ENCODE peak calls at places on chromosomes 3 and 15, in seven cellular contexts. One of them, this sample, is unnamed.

GRCh38 chr15:60967728-60968127 is 261.4 kb downstream of the RORA start:
- DNase-seq in osteoblast: no peak
- DNase-seq in WTC11: no peak
- DNase-seq in CD4-positive, alpha-beta T cell: no peak
- DNase-seq in GM12878: no peak
- DNase-seq in fibroblast of the aortic adventitia: no peak
- DNase-seq in hepatocyte: no peak
- DNase-seq in this sample: no peak

GRCh38 chr3:126005951-126006350 is 37.0 kb downstream of the ROPN1B start:
- DNase-seq in osteoblast: peak
- DNase-seq in WTC11: no peak
- DNase-seq in CD4-positive, alpha-beta T cell: no peak
- DNase-seq in GM12878: no peak
- DNase-seq in fibroblast of the aortic adventitia: peak
- DNase-seq in hepatocyte: no peak
- DNase-seq in this sample: no peak

GRCh38 chr3:141440942-141441341 is 45.9 kb upstream of the RASA2 start:
- DNase-seq in osteoblast: no peak
- DNase-seq in WTC11: no peak
- DNase-seq in CD4-positive, alpha-beta T cell: no peak
- DNase-seq in GM12878: no peak
- DNase-seq in fibroblast of the aortic adventitia: no peak
- DNase-seq in hepatocyte: no peak
- DNase-seq in this sample: no peak

GRCh38 chr15:63029701-63030100 is 12.8 kb upstream of the TPM1 start:
- DNase-seq in osteoblast: no peak
- DNase-seq in WTC11: no peak
- DNase-seq in CD4-positive, alpha-beta T cell: no peak
- DNase-seq in GM12878: no peak
- DNase-seq in fibroblast of the aortic adventitia: no peak
- DNase-seq in hepatocyte: no peak
- DNase-seq in this sample: no peak

GRCh38 chr15:39919396-39919739 is 698 bp downstream of the GPR176 start:
- DNase-seq in osteoblast: no peak
- DNase-seq in WTC11: no peak
- DNase-seq in CD4-positive, alpha-beta T cell: no peak
- DNase-seq in GM12878: no peak
- DNase-seq in fibroblast of the aortic adventitia: no peak
- DNase-seq in hepatocyte: no peak
- DNase-seq in this sample: peak

GRCh38 chr3:89145995-89146394 is 38.6 kb downstream of the EPHA3 start:
- DNase-seq in osteoblast: peak
- DNase-seq in WTC11: no peak
- DNase-seq in CD4-positive, alpha-beta T cell: no peak
- DNase-seq in GM12878: no peak
- DNase-seq in fibroblast of the aortic adventitia: peak
- DNase-seq in hepatocyte: peak
- DNase-seq in this sample: no peak

GRCh38 chr15:79076661-79077060 is 13.9 kb downstream of the RASGRF1 start:
- DNase-seq in osteoblast: no peak
- DNase-seq in WTC11: no peak
- DNase-seq in CD4-positive, alpha-beta T cell: no peak
- DNase-seq in GM12878: no peak
- DNase-seq in fibroblast of the aortic adventitia: no peak
- DNase-seq in hepatocyte: no peak
- DNase-seq in this sample: no peak

GRCh38 chr3:130841357-130841756 is 52.5 kb upstream of the ATP2C1 start:
- DNase-seq in osteoblast: no peak
- DNase-seq in WTC11: no peak
- DNase-seq in CD4-positive, alpha-beta T cell: no peak
- DNase-seq in GM12878: no peak
- DNase-seq in fibroblast of the aortic adventitia: no peak
- DNase-seq in hepatocyte: no peak
- DNase-seq in this sample: no peak

GRCh38 chr15:60004019-60004845 is at the start of gene FOXB1:
- DNase-seq in osteoblast: peak
- DNase-seq in WTC11: peak
- DNase-seq in CD4-positive, alpha-beta T cell: peak
- DNase-seq in GM12878: no peak
- DNase-seq in fibroblast of the aortic adventitia: no peak
- DNase-seq in hepatocyte: peak
- DNase-seq in this sample: peak

GRCh38 chr3:45950686-45951600 is 7.7 kb downstream of the CXCR6 start:
- DNase-seq in osteoblast: no peak
- DNase-seq in WTC11: no peak
- DNase-seq in CD4-positive, alpha-beta T cell: no peak
- DNase-seq in GM12878: no peak
- DNase-seq in fibroblast of the aortic adventitia: no peak
- DNase-seq in hepatocyte: no peak
- DNase-seq in this sample: no peak

GRCh38 chr3:116059421-116060096 is 385.7 kb downstream of the LSAMP start:
- DNase-seq in osteoblast: peak
- DNase-seq in WTC11: peak
- DNase-seq in CD4-positive, alpha-beta T cell: no peak
- DNase-seq in GM12878: no peak
- DNase-seq in fibroblast of the aortic adventitia: peak
- DNase-seq in hepatocyte: peak
- DNase-seq in this sample: no peak

GRCh38 chr3:88301273-88302002 is 151.7 kb downstream of the C3orf38 start:
- DNase-seq in osteoblast: peak
- DNase-seq in WTC11: no peak
- DNase-seq in CD4-positive, alpha-beta T cell: no peak
- DNase-seq in GM12878: no peak
- DNase-seq in fibroblast of the aortic adventitia: no peak
- DNase-seq in hepatocyte: no peak
- DNase-seq in this sample: no peak

GRCh38 chr3:73727117-73727802 is 102.5 kb upstream of the PDZRN3 start:
- DNase-seq in osteoblast: peak
- DNase-seq in WTC11: peak
- DNase-seq in CD4-positive, alpha-beta T cell: no peak
- DNase-seq in GM12878: no peak
- DNase-seq in fibroblast of the aortic adventitia: peak
- DNase-seq in hepatocyte: peak
- DNase-seq in this sample: no peak

GRCh38 chr15:48279608-48280007 is 51.6 kb upstream of the DUT start:
- DNase-seq in osteoblast: peak
- DNase-seq in WTC11: no peak
- DNase-seq in CD4-positive, alpha-beta T cell: no peak
- DNase-seq in GM12878: no peak
- DNase-seq in fibroblast of the aortic adventitia: no peak
- DNase-seq in hepatocyte: no peak
- DNase-seq in this sample: no peak

GRCh38 chr3:25150199-25150598 is 277.9 kb upstream of the RARB start:
- DNase-seq in osteoblast: no peak
- DNase-seq in WTC11: no peak
- DNase-seq in CD4-positive, alpha-beta T cell: no peak
- DNase-seq in GM12878: no peak
- DNase-seq in fibroblast of the aortic adventitia: no peak
- DNase-seq in hepatocyte: no peak
- DNase-seq in this sample: no peak

GRCh38 chr3:90033242-90033641 is 925.8 kb downstream of the EPHA3 start:
- DNase-seq in osteoblast: no peak
- DNase-seq in WTC11: no peak
- DNase-seq in CD4-positive, alpha-beta T cell: no peak
- DNase-seq in GM12878: no peak
- DNase-seq in fibroblast of the aortic adventitia: no peak
- DNase-seq in hepatocyte: no peak
- DNase-seq in this sample: no peak

GRCh38 chr3:42635111-42635510 is 18.4 kb upstream of the ZBTB47 start:
- DNase-seq in osteoblast: no peak
- DNase-seq in WTC11: no peak
- DNase-seq in CD4-positive, alpha-beta T cell: no peak
- DNase-seq in GM12878: no peak
- DNase-seq in fibroblast of the aortic adventitia: peak
- DNase-seq in hepatocyte: no peak
- DNase-seq in this sample: no peak

GRCh38 chr3:132318451-132318850 is 1.2 kb downstream of the ACP3 start:
- DNase-seq in osteoblast: no peak
- DNase-seq in WTC11: no peak
- DNase-seq in CD4-positive, alpha-beta T cell: no peak
- DNase-seq in GM12878: no peak
- DNase-seq in fibroblast of the aortic adventitia: no peak
- DNase-seq in hepatocyte: no peak
- DNase-seq in this sample: no peak

GRCh38 chr15:66078929-66079275 is 174.6 kb downstream of the MEGF11 start:
- DNase-seq in osteoblast: peak
- DNase-seq in WTC11: no peak
- DNase-seq in CD4-positive, alpha-beta T cell: no peak
- DNase-seq in GM12878: no peak
- DNase-seq in fibroblast of the aortic adventitia: no peak
- DNase-seq in hepatocyte: no peak
- DNase-seq in this sample: no peak

GRCh38 chr15:66077320-66077663 is 176.3 kb downstream of the MEGF11 start:
- DNase-seq in osteoblast: no peak
- DNase-seq in WTC11: no peak
- DNase-seq in CD4-positive, alpha-beta T cell: no peak
- DNase-seq in GM12878: no peak
- DNase-seq in fibroblast of the aortic adventitia: no peak
- DNase-seq in hepatocyte: no peak
- DNase-seq in this sample: no peak

GRCh38 chr15:66078196-66078928 is 175.2 kb downstream of the MEGF11 start:
- DNase-seq in osteoblast: peak
- DNase-seq in WTC11: peak
- DNase-seq in CD4-positive, alpha-beta T cell: no peak
- DNase-seq in GM12878: no peak
- DNase-seq in fibroblast of the aortic adventitia: no peak
- DNase-seq in hepatocyte: no peak
- DNase-seq in this sample: no peak

GRCh38 chr15:66084704-66085103 is 168.8 kb downstream of the MEGF11 start:
- DNase-seq in osteoblast: no peak
- DNase-seq in WTC11: no peak
- DNase-seq in CD4-positive, alpha-beta T cell: no peak
- DNase-seq in GM12878: no peak
- DNase-seq in fibroblast of the aortic adventitia: no peak
- DNase-seq in hepatocyte: no peak
- DNase-seq in this sample: no peak

GRCh38 chr15:66080791-66081475 is 172.6 kb downstream of the MEGF11 start:
- DNase-seq in osteoblast: peak
- DNase-seq in WTC11: peak
- DNase-seq in CD4-positive, alpha-beta T cell: no peak
- DNase-seq in GM12878: no peak
- DNase-seq in fibroblast of the aortic adventitia: peak
- DNase-seq in hepatocyte: peak
- DNase-seq in this sample: peak
- TF ChIP-seq CTCF in osteoblast: no peak
- TF ChIP-seq CTCF in WTC11: peak
- TF ChIP-seq CTCF in CD4-positive, alpha-beta T cell: no peak
- TF ChIP-seq CTCF in GM12878: no peak
- TF ChIP-seq CTCF in fibroblast of the aortic adventitia: no peak
- TF ChIP-seq CTCF in hepatocyte: peak
- TF ChIP-seq CTCF in this sample: no peak

DNA sequence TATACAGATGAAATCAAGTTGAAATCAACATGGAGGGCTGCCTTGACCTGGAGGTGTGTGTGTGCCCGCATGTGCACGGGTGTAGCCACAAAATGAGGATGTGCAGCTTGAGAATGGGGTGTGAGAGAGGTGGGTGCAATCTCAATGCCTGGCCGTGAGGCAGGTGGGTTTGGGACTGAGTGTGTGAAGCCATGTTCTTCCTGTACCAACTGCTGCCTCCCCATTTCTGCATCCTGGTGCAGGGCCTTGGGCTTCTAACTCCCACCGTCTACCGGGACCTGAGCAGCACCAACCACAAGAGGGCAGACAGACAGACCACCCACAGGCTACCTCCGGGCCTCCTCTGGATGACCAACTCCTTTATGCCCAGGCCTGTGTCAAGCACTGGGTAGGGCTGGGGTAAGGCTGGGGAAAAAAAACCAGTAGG is 161.9 kb upstream of the TLE3 start:
- DNase-seq in osteoblast: peak
- DNase-seq in WTC11: peak
- DNase-seq in CD4-positive, alpha-beta T cell: no peak
- DNase-seq in GM12878: no peak
- DNase-seq in fibroblast of the aortic adventitia: no peak
- DNase-seq in hepatocyte: no peak
- DNase-seq in this sample: peak
- TF ChIP-seq CTCF in osteoblast: peak
- TF ChIP-seq CTCF in WTC11: no peak
- TF ChIP-seq CTCF in CD4-positive, alpha-beta T cell: no peak
- TF ChIP-seq CTCF in GM12878: no peak
- TF ChIP-seq CTCF in fibroblast of the aortic adventitia: no peak
- TF ChIP-seq CTCF in hepatocyte: no peak
- TF ChIP-seq CTCF in this sample: no peak

DNA sequence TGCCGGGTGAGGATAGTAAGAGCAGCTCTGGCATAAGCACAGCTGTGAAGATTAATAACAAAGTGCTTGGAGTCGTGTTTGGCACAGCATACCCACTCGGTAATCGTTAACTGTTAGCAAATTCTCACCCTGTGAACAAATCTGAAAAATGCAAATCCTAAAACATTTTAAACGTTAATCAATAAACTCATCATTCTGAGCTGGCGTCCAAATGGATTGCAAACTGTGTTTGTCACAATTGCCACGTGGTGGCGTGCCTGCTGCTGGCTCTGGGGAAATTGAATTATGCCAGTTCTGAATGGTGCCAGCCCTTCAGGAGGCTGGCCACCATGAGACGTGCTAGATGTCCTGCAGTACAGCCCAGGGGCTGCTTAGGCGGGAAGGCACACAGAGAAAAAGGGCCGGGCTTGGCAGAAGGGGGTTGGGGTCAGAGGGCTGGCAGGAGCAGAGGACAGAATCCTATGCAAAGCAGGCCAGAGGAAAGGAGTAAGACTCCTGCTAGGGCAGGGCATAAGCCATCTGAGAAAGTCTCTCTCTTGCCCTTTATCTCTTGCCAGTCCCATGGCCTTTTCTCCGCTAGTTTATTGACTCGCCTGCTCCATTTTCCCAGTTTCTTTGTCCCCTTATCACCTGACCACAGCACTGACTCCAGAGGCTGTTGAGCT is 22.1 kb upstream of the POLG start:
- DNase-seq in osteoblast: peak
- DNase-seq in WTC11: no peak
- DNase-seq in CD4-positive, alpha-beta T cell: no peak
- DNase-seq in GM12878: no peak
- DNase-seq in fibroblast of the aortic adventitia: no peak
- DNase-seq in hepatocyte: no peak
- DNase-seq in this sample: no peak
- TF ChIP-seq CTCF in osteoblast: peak
- TF ChIP-seq CTCF in WTC11: peak
- TF ChIP-seq CTCF in CD4-positive, alpha-beta T cell: peak
- TF ChIP-seq CTCF in GM12878: peak
- TF ChIP-seq CTCF in fibroblast of the aortic adventitia: peak
- TF ChIP-seq CTCF in hepatocyte: peak
- TF ChIP-seq CTCF in this sample: peak

DNA sequence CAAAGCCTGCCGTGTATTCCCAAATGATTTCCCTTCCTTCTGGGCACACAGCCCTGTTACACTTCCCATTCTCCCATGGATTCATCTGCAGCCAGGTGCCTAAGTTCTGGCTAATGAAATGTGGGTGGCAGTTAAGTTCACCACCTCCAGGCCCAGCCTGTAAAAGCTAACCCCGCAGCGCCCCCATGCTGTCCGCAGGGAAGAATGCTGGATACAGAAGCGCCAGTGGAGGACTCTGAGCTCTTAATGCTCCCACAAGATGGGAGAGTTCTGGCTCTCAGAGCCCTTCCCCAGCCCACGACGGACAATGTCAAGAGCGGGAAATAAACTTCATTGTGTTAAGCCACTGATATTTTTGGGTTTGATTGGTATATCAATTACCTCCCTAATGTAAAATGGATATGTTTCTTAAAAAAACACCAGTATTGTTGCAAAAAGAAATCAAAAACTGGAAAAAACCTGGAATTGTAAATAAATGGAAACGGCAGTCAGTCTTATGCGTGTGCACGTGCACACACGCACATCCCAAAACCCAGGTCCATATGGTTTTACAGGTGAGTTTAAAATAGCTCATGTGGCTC is 37.7 kb upstream of the FGD5 start:
- DNase-seq in osteoblast: peak
- DNase-seq in WTC11: peak
- DNase-seq in CD4-positive, alpha-beta T cell: no peak
- DNase-seq in GM12878: peak
- DNase-seq in fibroblast of the aortic adventitia: peak
- DNase-seq in hepatocyte: peak
- DNase-seq in this sample: peak
- TF ChIP-seq CTCF in osteoblast: peak
- TF ChIP-seq CTCF in WTC11: peak
- TF ChIP-seq CTCF in CD4-positive, alpha-beta T cell: no peak
- TF ChIP-seq CTCF in GM12878: peak
- TF ChIP-seq CTCF in fibroblast of the aortic adventitia: peak
- TF ChIP-seq CTCF in hepatocyte: peak
- TF ChIP-seq CTCF in this sample: peak

This sample was measured in endothelial cell.